ENCODE peak calls at places on chromosomes 11 and 22, in four cellular contexts. One of them, this sample, is unnamed. For H3K27me3, the result is how much of the 10 kb centered on the place peaks cover.

GRCh38 chr11:22920939-22921565 is 60.8 kb upstream of the CCDC179 start:
- DNase-seq in CD8-positive, alpha-beta T cell: no peak
- DNase-seq in heart right ventricle: peak
- DNase-seq in lower lobe of right lung: no peak
- DNase-seq in this sample: peak

GRCh38 chr22:49097171-49097925 is 730.3 kb downstream of the BRD1 start:
- DNase-seq in CD8-positive, alpha-beta T cell: no peak
- DNase-seq in heart right ventricle: no peak
- DNase-seq in lower lobe of right lung: no peak
- DNase-seq in this sample: no peak

GRCh38 chr11:73320786-73321325 is 12.8 kb downstream of the ARHGEF17 start:
- DNase-seq in CD8-positive, alpha-beta T cell: no peak
- DNase-seq in heart right ventricle: no peak
- DNase-seq in lower lobe of right lung: no peak
- DNase-seq in this sample: no peak

GRCh38 chr22:49398115-49398514 is 429.6 kb downstream of the BRD1 start:
- DNase-seq in CD8-positive, alpha-beta T cell: no peak
- DNase-seq in heart right ventricle: no peak
- DNase-seq in lower lobe of right lung: peak
- DNase-seq in this sample: no peak

GRCh38 chr11:121800704-121801516 is 315.1 kb downstream of the BLID start:
- DNase-seq in CD8-positive, alpha-beta T cell: no peak
- DNase-seq in heart right ventricle: no peak
- DNase-seq in lower lobe of right lung: no peak
- DNase-seq in this sample: no peak

GRCh38 chr22:27358096-27358870 is 443.3 kb downstream of the MN1 start:
- DNase-seq in CD8-positive, alpha-beta T cell: no peak
- DNase-seq in heart right ventricle: no peak
- DNase-seq in lower lobe of right lung: no peak
- DNase-seq in this sample: no peak

GRCh38 chr22:29726104-29726503 is 6.3 kb downstream of the CABP7 start:
- DNase-seq in CD8-positive, alpha-beta T cell: no peak
- DNase-seq in heart right ventricle: no peak
- DNase-seq in lower lobe of right lung: no peak
- DNase-seq in this sample: no peak

GRCh38 chr11:34270711-34271110 is 87.1 kb downstream of the ABTB2 start:
- DNase-seq in CD8-positive, alpha-beta T cell: no peak
- DNase-seq in heart right ventricle: no peak
- DNase-seq in lower lobe of right lung: no peak
- DNase-seq in this sample: no peak

GRCh38 chr11:128613300-128613995 is 26.1 kb upstream of the ETS1 start:
- DNase-seq in CD8-positive, alpha-beta T cell: no peak
- DNase-seq in heart right ventricle: no peak
- DNase-seq in lower lobe of right lung: no peak
- DNase-seq in this sample: no peak

GRCh38 chr11:134576721-134577171 is 164.7 kb upstream of the B3GAT1 start:
- DNase-seq in CD8-positive, alpha-beta T cell: no peak
- DNase-seq in heart right ventricle: no peak
- DNase-seq in lower lobe of right lung: no peak
- DNase-seq in this sample: no peak

GRCh38 chr22:46397514-46397913 is 62.0 kb downstream of the TRMU start:
- DNase-seq in CD8-positive, alpha-beta T cell: no peak
- DNase-seq in heart right ventricle: no peak
- DNase-seq in lower lobe of right lung: no peak
- DNase-seq in this sample: no peak

GRCh38 chr11:65310215-65310614 is 4.5 kb upstream of the CDC42EP2 start:
- DNase-seq in CD8-positive, alpha-beta T cell: no peak
- DNase-seq in heart right ventricle: peak
- DNase-seq in lower lobe of right lung: no peak
- DNase-seq in this sample: no peak

GRCh38 chr11:27174026-27174425 is 133.4 kb downstream of the BBOX1 start:
- DNase-seq in CD8-positive, alpha-beta T cell: no peak
- DNase-seq in heart right ventricle: no peak
- DNase-seq in lower lobe of right lung: no peak
- DNase-seq in this sample: no peak

GRCh38 chr22:20435436-20436308 is 2.0 kb downstream of the SCARF2 start:
- DNase-seq in CD8-positive, alpha-beta T cell: no peak
- DNase-seq in heart right ventricle: no peak
- DNase-seq in lower lobe of right lung: peak
- DNase-seq in this sample: no peak

GRCh38 chr11:2811206-2812091 is 74.1 kb downstream of the CDKN1C start:
- DNase-seq in CD8-positive, alpha-beta T cell: no peak
- DNase-seq in heart right ventricle: no peak
- DNase-seq in lower lobe of right lung: peak
- DNase-seq in this sample: no peak

GRCh38 chr11:128940156-128940555 is 2.5 kb downstream of the TP53AIP1 start:
- DNase-seq in CD8-positive, alpha-beta T cell: no peak
- DNase-seq in heart right ventricle: no peak
- DNase-seq in lower lobe of right lung: no peak
- DNase-seq in this sample: no peak

GRCh38 chr11:68213135-68213515 is at the start of gene KMT5B:
- DNase-seq in CD8-positive, alpha-beta T cell: peak
- DNase-seq in heart right ventricle: peak
- DNase-seq in lower lobe of right lung: no peak
- DNase-seq in this sample: peak

GRCh38 chr11:22666700-22667439 is 459 bp downstream of the GAS2 start:
- DNase-seq in CD8-positive, alpha-beta T cell: no peak
- DNase-seq in heart right ventricle: peak
- DNase-seq in lower lobe of right lung: peak
- DNase-seq in this sample: peak

GRCh38 chr11:72760543-72761400 is 8.6 kb upstream of the ARAP1 start:
- DNase-seq in CD8-positive, alpha-beta T cell: no peak
- DNase-seq in heart right ventricle: no peak
- DNase-seq in lower lobe of right lung: no peak
- DNase-seq in this sample: no peak

GRCh38 chr11:66676931-66677598 is 622 bp downstream of the RBM4B start:
- DNase-seq in CD8-positive, alpha-beta T cell: no peak
- DNase-seq in heart right ventricle: no peak
- DNase-seq in lower lobe of right lung: no peak
- DNase-seq in this sample: no peak

GRCh38 chr22:49899530-49899929 is 18.7 kb downstream of the ALG12 start:
- DNase-seq in CD8-positive, alpha-beta T cell: no peak
- DNase-seq in heart right ventricle: no peak
- DNase-seq in lower lobe of right lung: no peak
- DNase-seq in this sample: no peak

GRCh38 chr11:120798854-120799253 is 225.0 kb upstream of the TBCEL start:
- DNase-seq in CD8-positive, alpha-beta T cell: no peak
- DNase-seq in heart right ventricle: no peak
- DNase-seq in lower lobe of right lung: no peak
- DNase-seq in this sample: no peak

GRCh38 chr22:45435544-45436139 is 22.1 kb downstream of the RIBC2 start:
- DNase-seq in CD8-positive, alpha-beta T cell: peak
- DNase-seq in heart right ventricle: peak
- DNase-seq in lower lobe of right lung: peak
- DNase-seq in this sample: peak

GRCh38 chr22:39570665-39571064 is at the start of gene CACNA1I:
- DNase-seq in CD8-positive, alpha-beta T cell: no peak
- DNase-seq in heart right ventricle: no peak
- DNase-seq in lower lobe of right lung: no peak
- DNase-seq in this sample: no peak
- H3K27me3 ChIP-seq in CD8-positive, alpha-beta T cell: under half
- H3K27me3 ChIP-seq in heart right ventricle: under half
- H3K27me3 ChIP-seq in lower lobe of right lung: under half
- H3K27me3 ChIP-seq in this sample: under half

GRCh38 chr11:71112454-71112853 is 139.9 kb downstream of the SHANK2 start:
- DNase-seq in CD8-positive, alpha-beta T cell: no peak
- DNase-seq in heart right ventricle: no peak
- DNase-seq in lower lobe of right lung: no peak
- DNase-seq in this sample: no peak
- H3K27me3 ChIP-seq in CD8-positive, alpha-beta T cell: under half
- H3K27me3 ChIP-seq in heart right ventricle: half or more
- H3K27me3 ChIP-seq in lower lobe of right lung: under half
- H3K27me3 ChIP-seq in this sample: under half

DNA sequence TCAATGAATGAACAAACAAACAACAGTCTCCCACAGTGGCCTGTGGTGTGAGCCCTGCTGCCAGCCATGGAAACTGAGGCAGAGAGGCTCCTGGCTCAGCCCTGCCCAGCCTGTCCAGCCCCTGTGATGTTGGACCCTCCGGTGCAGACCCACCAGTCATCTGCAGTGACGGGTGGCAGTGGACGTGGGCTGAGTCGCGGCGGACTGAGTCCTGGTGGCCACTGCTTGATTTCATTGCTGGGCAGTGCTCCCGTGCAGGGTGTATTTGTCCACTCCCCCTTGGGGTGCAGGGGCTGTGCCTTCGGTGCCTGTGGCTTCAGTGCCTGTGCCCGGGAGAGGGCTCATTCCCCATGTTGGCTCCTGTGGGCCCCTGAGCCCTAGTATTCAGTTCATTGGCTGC is 31.9 kb upstream of the MUC5AC start:
- DNase-seq in CD8-positive, alpha-beta T cell: no peak
- DNase-seq in heart right ventricle: no peak
- DNase-seq in lower lobe of right lung: no peak
- DNase-seq in this sample: no peak
- H3K27me3 ChIP-seq in CD8-positive, alpha-beta T cell: under half
- H3K27me3 ChIP-seq in heart right ventricle: under half
- H3K27me3 ChIP-seq in lower lobe of right lung: under half
- H3K27me3 ChIP-seq in this sample: under half

GRCh38 chr11:63371396-63371795 is 1.8 kb downstream of the SLC22A9 start:
- DNase-seq in CD8-positive, alpha-beta T cell: no peak
- DNase-seq in heart right ventricle: no peak
- DNase-seq in lower lobe of right lung: no peak
- DNase-seq in this sample: no peak
- H3K27me3 ChIP-seq in CD8-positive, alpha-beta T cell: under half
- H3K27me3 ChIP-seq in heart right ventricle: under half
- H3K27me3 ChIP-seq in lower lobe of right lung: under half
- H3K27me3 ChIP-seq in this sample: under half

GRCh38 chr11:46643531-46643930 is 26.2 kb downstream of the ATG13 start:
- DNase-seq in CD8-positive, alpha-beta T cell: no peak
- DNase-seq in heart right ventricle: no peak
- DNase-seq in lower lobe of right lung: no peak
- DNase-seq in this sample: no peak
- H3K27me3 ChIP-seq in CD8-positive, alpha-beta T cell: under half
- H3K27me3 ChIP-seq in heart right ventricle: under half
- H3K27me3 ChIP-seq in lower lobe of right lung: under half
- H3K27me3 ChIP-seq in this sample: under half

DNA sequence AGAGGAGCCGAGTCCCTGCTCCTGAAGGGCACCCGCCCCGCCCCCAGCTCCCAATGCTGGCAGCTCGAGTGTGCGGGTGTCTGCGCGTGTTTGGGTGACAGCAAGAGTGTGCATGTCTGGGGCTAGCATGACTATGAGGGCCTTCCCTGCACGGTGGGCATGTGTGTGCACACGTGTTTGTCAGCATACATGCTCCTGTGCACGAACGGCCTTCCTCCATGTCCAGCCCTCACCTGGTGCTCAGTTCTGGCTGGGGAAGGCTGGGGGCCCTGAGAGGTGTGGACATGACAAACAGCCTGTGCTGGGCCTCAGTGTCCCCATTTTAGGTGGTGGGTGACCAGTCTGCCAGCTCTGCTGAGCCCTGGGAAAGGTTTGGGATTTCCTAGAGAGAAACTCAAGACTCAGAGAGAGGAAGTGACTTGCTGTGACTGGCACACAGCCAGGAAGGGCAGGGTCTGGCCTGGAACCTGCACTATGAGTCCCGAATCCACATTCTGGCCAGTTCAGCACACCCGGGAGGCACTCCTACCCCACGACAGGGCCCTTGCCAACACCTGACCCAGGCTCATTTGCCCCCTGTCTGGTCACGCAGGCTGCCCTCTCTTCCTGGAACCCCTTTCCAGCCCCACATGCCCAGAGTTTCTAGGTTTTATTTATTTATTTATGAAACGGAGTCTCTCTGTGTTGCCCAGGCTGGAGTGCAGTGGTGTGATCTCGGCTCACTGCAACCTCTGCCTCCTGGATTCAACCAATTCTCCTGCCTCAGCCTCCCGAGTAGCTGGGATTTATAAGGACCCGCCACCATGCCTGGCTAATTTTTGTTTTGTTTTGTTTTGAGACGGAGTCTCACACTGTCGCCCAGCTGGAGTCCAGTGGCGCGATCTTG is 3.3 kb upstream of the SHISA8 start:
- DNase-seq in CD8-positive, alpha-beta T cell: no peak
- DNase-seq in heart right ventricle: peak
- DNase-seq in lower lobe of right lung: peak
- DNase-seq in this sample: no peak
- H3K27me3 ChIP-seq in CD8-positive, alpha-beta T cell: under half
- H3K27me3 ChIP-seq in heart right ventricle: half or more
- H3K27me3 ChIP-seq in lower lobe of right lung: half or more
- H3K27me3 ChIP-seq in this sample: under half

GRCh38 chr11:5102246-5102645 is 32.9 kb downstream of the OR52E1 start:
- DNase-seq in CD8-positive, alpha-beta T cell: no peak
- DNase-seq in heart right ventricle: no peak
- DNase-seq in lower lobe of right lung: no peak
- DNase-seq in this sample: no peak
- H3K27me3 ChIP-seq in CD8-positive, alpha-beta T cell: under half
- H3K27me3 ChIP-seq in heart right ventricle: under half
- H3K27me3 ChIP-seq in lower lobe of right lung: under half
- H3K27me3 ChIP-seq in this sample: under half